ENCODE peak calls at places on chromosomes 7 and 10, in six cellular contexts. One of them, this sample, is unnamed.

GRCh38 chr10:44929356-44930113 is 18.4 kb downstream of the TMEM72 start:
- DNase-seq in hypothalamus: no peak
- DNase-seq in midbrain: no peak
- DNase-seq in OCI-LY7: no peak
- DNase-seq in nephron progenitor cell: no peak
- DNase-seq in dorsolateral prefrontal cortex: no peak
- DNase-seq in this sample: no peak

GRCh38 chr7:30521532-30521931 is 16.9 kb upstream of the GGCT start:
- DNase-seq in nephron progenitor cell: no peak
- DNase-seq in midbrain: no peak
- DNase-seq in hypothalamus: no peak
- DNase-seq in dorsolateral prefrontal cortex: no peak
- DNase-seq in OCI-LY7: no peak
- DNase-seq in this sample: no peak

GRCh38 chr7:35495377-35495776 is 199.6 kb downstream of the HERPUD2 start:
- DNase-seq in dorsolateral prefrontal cortex: no peak
- DNase-seq in midbrain: no peak
- DNase-seq in nephron progenitor cell: no peak
- DNase-seq in OCI-LY7: no peak
- DNase-seq in hypothalamus: no peak
- DNase-seq in this sample: no peak

GRCh38 chr10:75472685-75473084 is 41.3 kb downstream of the LRMDA start:
- DNase-seq in midbrain: no peak
- DNase-seq in dorsolateral prefrontal cortex: no peak
- DNase-seq in hypothalamus: no peak
- DNase-seq in OCI-LY7: no peak
- DNase-seq in nephron progenitor cell: no peak
- DNase-seq in this sample: no peak

GRCh38 chr7:46186131-46186530 is 265.1 kb upstream of the IGFBP3 start:
- DNase-seq in hypothalamus: no peak
- DNase-seq in OCI-LY7: no peak
- DNase-seq in midbrain: no peak
- DNase-seq in dorsolateral prefrontal cortex: no peak
- DNase-seq in nephron progenitor cell: no peak
- DNase-seq in this sample: no peak

GRCh38 chr7:128831994-128832879 is 2.0 kb downstream of the FLNC start:
- DNase-seq in midbrain: no peak
- DNase-seq in OCI-LY7: peak
- DNase-seq in dorsolateral prefrontal cortex: peak
- DNase-seq in nephron progenitor cell: peak
- DNase-seq in hypothalamus: no peak
- DNase-seq in this sample: no peak

GRCh38 chr10:131312261-131312801 is 810 bp upstream of the TCERG1L start:
- DNase-seq in midbrain: no peak
- DNase-seq in dorsolateral prefrontal cortex: no peak
- DNase-seq in hypothalamus: no peak
- DNase-seq in nephron progenitor cell: peak
- DNase-seq in OCI-LY7: no peak
- DNase-seq in this sample: no peak

GRCh38 chr10:30420266-30420665 is 13.7 kb upstream of the MAP3K8 start:
- DNase-seq in hypothalamus: no peak
- DNase-seq in OCI-LY7: no peak
- DNase-seq in dorsolateral prefrontal cortex: no peak
- DNase-seq in midbrain: no peak
- DNase-seq in nephron progenitor cell: no peak
- DNase-seq in this sample: peak

GRCh38 chr10:78393094-78393493 is 359.4 kb downstream of the RPS24 start:
- DNase-seq in nephron progenitor cell: no peak
- DNase-seq in dorsolateral prefrontal cortex: no peak
- DNase-seq in hypothalamus: no peak
- DNase-seq in OCI-LY7: no peak
- DNase-seq in midbrain: no peak
- DNase-seq in this sample: no peak

GRCh38 chr7:70410134-70410750 is 721.7 kb upstream of the GALNT17 start:
- DNase-seq in nephron progenitor cell: no peak
- DNase-seq in midbrain: no peak
- DNase-seq in dorsolateral prefrontal cortex: no peak
- DNase-seq in hypothalamus: no peak
- DNase-seq in OCI-LY7: peak
- DNase-seq in this sample: no peak

This sample was measured in germinal center.